ENCODE peak calls at places on chromosomes 7 and 10, in eight cellular contexts. One of them, this sample, is unnamed.

GRCh38 chr7:66871076-66871475 is 49.9 kb upstream of the TMEM248 start:
- DNase-seq in bronchial epithelial cell: peak; percentile 63
- DNase-seq in retina: no peak
- DNase-seq in Right ventricle myocardium superior: no peak
- DNase-seq in Jurkat, Clone E6-1: no peak
- DNase-seq in left lobe of liver: no peak
- DNase-seq in NCI-H748 treated with DMSO at 0.1 percent for 48 hours: no peak
- DNase-seq in IMR-90: no peak
- DNase-seq in this sample: no peak

GRCh38 chr10:15106352-15107013 is 9.3 kb downstream of the RPP38 start:
- DNase-seq in bronchial epithelial cell: peak; percentile 68
- DNase-seq in retina: peak; percentile 68
- DNase-seq in Right ventricle myocardium superior: peak; percentile 78
- DNase-seq in Jurkat, Clone E6-1: peak; percentile 51
- DNase-seq in left lobe of liver: peak; percentile 54
- DNase-seq in NCI-H748 treated with DMSO at 0.1 percent for 48 hours: peak; percentile 15
- DNase-seq in IMR-90: peak; percentile 67
- DNase-seq in this sample: peak; percentile 79

GRCh38 chr10:17645591-17646345 is 1.8 kb downstream of the STAM start:
- DNase-seq in bronchial epithelial cell: peak; percentile 94
- DNase-seq in retina: no peak
- DNase-seq in Right ventricle myocardium superior: no peak
- DNase-seq in Jurkat, Clone E6-1: no peak
- DNase-seq in left lobe of liver: no peak
- DNase-seq in NCI-H748 treated with DMSO at 0.1 percent for 48 hours: no peak
- DNase-seq in IMR-90: peak; percentile 18
- DNase-seq in this sample: peak; percentile 3

GRCh38 chr10:75228834-75229233 is 6.9 kb downstream of the COMTD1 start:
- DNase-seq in bronchial epithelial cell: no peak
- DNase-seq in retina: no peak
- DNase-seq in Right ventricle myocardium superior: no peak
- DNase-seq in Jurkat, Clone E6-1: no peak
- DNase-seq in left lobe of liver: peak; percentile 15
- DNase-seq in NCI-H748 treated with DMSO at 0.1 percent for 48 hours: no peak
- DNase-seq in IMR-90: no peak
- DNase-seq in this sample: no peak

GRCh38 chr10:124701881-124702656 is 42.1 kb downstream of the FAM53B start:
- DNase-seq in bronchial epithelial cell: no peak
- DNase-seq in retina: no peak
- DNase-seq in Right ventricle myocardium superior: peak; percentile 77
- DNase-seq in Jurkat, Clone E6-1: no peak
- DNase-seq in left lobe of liver: no peak
- DNase-seq in NCI-H748 treated with DMSO at 0.1 percent for 48 hours: no peak
- DNase-seq in IMR-90: peak; percentile 66
- DNase-seq in this sample: no peak

GRCh38 chr10:65024886-65025285 is 1503.7 kb downstream of the REEP3 start:
- DNase-seq in bronchial epithelial cell: no peak
- DNase-seq in retina: no peak
- DNase-seq in Right ventricle myocardium superior: no peak
- DNase-seq in Jurkat, Clone E6-1: no peak
- DNase-seq in left lobe of liver: no peak
- DNase-seq in NCI-H748 treated with DMSO at 0.1 percent for 48 hours: no peak
- DNase-seq in IMR-90: no peak
- DNase-seq in this sample: no peak

GRCh38 chr7:151191544-151191943 is 4.5 kb upstream of the ASB10 start:
- DNase-seq in bronchial epithelial cell: no peak
- DNase-seq in retina: no peak
- DNase-seq in Right ventricle myocardium superior: no peak
- DNase-seq in Jurkat, Clone E6-1: no peak
- DNase-seq in left lobe of liver: no peak
- DNase-seq in NCI-H748 treated with DMSO at 0.1 percent for 48 hours: no peak
- DNase-seq in IMR-90: no peak
- DNase-seq in this sample: no peak

GRCh38 chr10:86968271-86968993 is at the start of gene ADIRF:
- DNase-seq in bronchial epithelial cell: peak; percentile 80
- DNase-seq in retina: peak; percentile 64
- DNase-seq in Right ventricle myocardium superior: peak; percentile 82
- DNase-seq in Jurkat, Clone E6-1: no peak
- DNase-seq in left lobe of liver: peak; percentile 74
- DNase-seq in NCI-H748 treated with DMSO at 0.1 percent for 48 hours: no peak
- DNase-seq in IMR-90: no peak
- DNase-seq in this sample: no peak

GRCh38 chr7:28041508-28042314 is 138.9 kb downstream of the JAZF1 start:
- DNase-seq in bronchial epithelial cell: peak; percentile 42
- DNase-seq in retina: no peak
- DNase-seq in Right ventricle myocardium superior: no peak
- DNase-seq in Jurkat, Clone E6-1: no peak
- DNase-seq in left lobe of liver: no peak
- DNase-seq in NCI-H748 treated with DMSO at 0.1 percent for 48 hours: no peak
- DNase-seq in IMR-90: peak; percentile 90
- DNase-seq in this sample: no peak

GRCh38 chr10:124414077-124414476 is 4.6 kb downstream of the OAT start:
- DNase-seq in bronchial epithelial cell: no peak
- DNase-seq in retina: no peak
- DNase-seq in Right ventricle myocardium superior: no peak
- DNase-seq in Jurkat, Clone E6-1: no peak
- DNase-seq in left lobe of liver: no peak
- DNase-seq in NCI-H748 treated with DMSO at 0.1 percent for 48 hours: no peak
- DNase-seq in IMR-90: peak; percentile 30
- DNase-seq in this sample: no peak

GRCh38 chr10:119543814-119544642 is 1.5 kb upstream of the RGS10 start:
- DNase-seq in bronchial epithelial cell: peak; percentile 58
- DNase-seq in retina: peak; percentile 23
- DNase-seq in Right ventricle myocardium superior: no peak
- DNase-seq in Jurkat, Clone E6-1: no peak
- DNase-seq in left lobe of liver: peak; percentile 30
- DNase-seq in NCI-H748 treated with DMSO at 0.1 percent for 48 hours: no peak
- DNase-seq in IMR-90: no peak
- DNase-seq in this sample: no peak

GRCh38 chr7:118005021-118005420 is 131.8 kb upstream of the CTTNBP2 start:
- DNase-seq in bronchial epithelial cell: no peak
- DNase-seq in retina: peak; percentile 7
- DNase-seq in Right ventricle myocardium superior: no peak
- DNase-seq in Jurkat, Clone E6-1: no peak
- DNase-seq in left lobe of liver: no peak
- DNase-seq in NCI-H748 treated with DMSO at 0.1 percent for 48 hours: no peak
- DNase-seq in IMR-90: no peak
- DNase-seq in this sample: no peak

GRCh38 chr10:1320739-1321331 is 264.6 kb downstream of the WDR37 start:
- DNase-seq in bronchial epithelial cell: no peak
- DNase-seq in retina: no peak
- DNase-seq in Right ventricle myocardium superior: no peak
- DNase-seq in Jurkat, Clone E6-1: no peak
- DNase-seq in left lobe of liver: no peak
- DNase-seq in NCI-H748 treated with DMSO at 0.1 percent for 48 hours: no peak
- DNase-seq in IMR-90: no peak
- DNase-seq in this sample: no peak

GRCh38 chr7:47327698-47328391 is 254.1 kb downstream of the TNS3 start:
- DNase-seq in bronchial epithelial cell: peak; percentile 47
- DNase-seq in retina: peak; percentile 80
- DNase-seq in Right ventricle myocardium superior: peak; percentile 95
- DNase-seq in Jurkat, Clone E6-1: no peak
- DNase-seq in left lobe of liver: peak; percentile 62
- DNase-seq in NCI-H748 treated with DMSO at 0.1 percent for 48 hours: no peak
- DNase-seq in IMR-90: peak; percentile 81
- DNase-seq in this sample: peak; percentile 87

GRCh38 chr10:51502124-51502523 is 197.3 kb downstream of the CSTF2T start:
- DNase-seq in bronchial epithelial cell: no peak
- DNase-seq in retina: no peak
- DNase-seq in Right ventricle myocardium superior: no peak
- DNase-seq in Jurkat, Clone E6-1: no peak
- DNase-seq in left lobe of liver: no peak
- DNase-seq in NCI-H748 treated with DMSO at 0.1 percent for 48 hours: no peak
- DNase-seq in IMR-90: peak; percentile 11
- DNase-seq in this sample: no peak

GRCh38 chr7:69403169-69403568 is 195.1 kb upstream of the AUTS2 start:
- DNase-seq in bronchial epithelial cell: no peak
- DNase-seq in retina: no peak
- DNase-seq in Right ventricle myocardium superior: no peak
- DNase-seq in Jurkat, Clone E6-1: no peak
- DNase-seq in left lobe of liver: no peak
- DNase-seq in NCI-H748 treated with DMSO at 0.1 percent for 48 hours: no peak
- DNase-seq in IMR-90: no peak
- DNase-seq in this sample: no peak

GRCh38 chr7:101009629-101010028 is 10.3 kb upstream of the MUC17 start:
- DNase-seq in bronchial epithelial cell: no peak
- DNase-seq in retina: no peak
- DNase-seq in Right ventricle myocardium superior: no peak
- DNase-seq in Jurkat, Clone E6-1: no peak
- DNase-seq in left lobe of liver: no peak
- DNase-seq in NCI-H748 treated with DMSO at 0.1 percent for 48 hours: no peak
- DNase-seq in IMR-90: no peak
- DNase-seq in this sample: no peak

GRCh38 chr7:128775744-128776474 is at the start of gene OPN1SW:
- DNase-seq in bronchial epithelial cell: no peak
- DNase-seq in retina: no peak
- DNase-seq in Right ventricle myocardium superior: no peak
- DNase-seq in Jurkat, Clone E6-1: no peak
- DNase-seq in left lobe of liver: no peak
- DNase-seq in NCI-H748 treated with DMSO at 0.1 percent for 48 hours: no peak
- DNase-seq in IMR-90: no peak
- DNase-seq in this sample: no peak

GRCh38 chr10:102630663-102631062 is 13.6 kb upstream of the TRIM8 start:
- DNase-seq in bronchial epithelial cell: no peak
- DNase-seq in retina: no peak
- DNase-seq in Right ventricle myocardium superior: peak; percentile 31
- DNase-seq in Jurkat, Clone E6-1: no peak
- DNase-seq in left lobe of liver: no peak
- DNase-seq in NCI-H748 treated with DMSO at 0.1 percent for 48 hours: no peak
- DNase-seq in IMR-90: no peak
- DNase-seq in this sample: no peak

GRCh38 chr10:94225589-94225988 is 137.2 kb downstream of the NOC3L start:
- DNase-seq in bronchial epithelial cell: peak; percentile 24
- DNase-seq in retina: no peak
- DNase-seq in Right ventricle myocardium superior: no peak
- DNase-seq in Jurkat, Clone E6-1: no peak
- DNase-seq in left lobe of liver: no peak
- DNase-seq in NCI-H748 treated with DMSO at 0.1 percent for 48 hours: no peak
- DNase-seq in IMR-90: no peak
- DNase-seq in this sample: no peak

GRCh38 chr7:80841566-80842478 is 77.0 kb downstream of the SEMA3C start:
- DNase-seq in bronchial epithelial cell: no peak
- DNase-seq in retina: no peak
- DNase-seq in Right ventricle myocardium superior: no peak
- DNase-seq in Jurkat, Clone E6-1: no peak
- DNase-seq in left lobe of liver: no peak
- DNase-seq in NCI-H748 treated with DMSO at 0.1 percent for 48 hours: no peak
- DNase-seq in IMR-90: no peak
- DNase-seq in this sample: no peak

This sample was measured in Calu3.